ENCODE peak calls at places on chromosomes 5 and 9, in four cellular contexts. One of them, this sample, is unnamed.

GRCh38 chr5:68222310-68222709 is 6.8 kb downstream of the PIK3R1 start:
- DNase-seq in thoracic aorta: no peak
- DNase-seq in sigmoid colon: no peak
- DNase-seq in OCI-LY7: no peak
- DNase-seq in this sample: no peak

GRCh38 chr5:72386639-72387038 is 66.5 kb downstream of the PTCD2 start:
- DNase-seq in sigmoid colon: no peak
- DNase-seq in OCI-LY7: no peak
- DNase-seq in thoracic aorta: no peak
- DNase-seq in this sample: no peak

GRCh38 chr9:37311938-37312730 is 110.4 kb upstream of the GRHPR start:
- DNase-seq in OCI-LY7: no peak
- DNase-seq in thoracic aorta: no peak
- DNase-seq in sigmoid colon: no peak
- DNase-seq in this sample: no peak

GRCh38 chr5:102903074-102903871 is 148.2 kb downstream of the PAM start:
- DNase-seq in sigmoid colon: no peak
- DNase-seq in OCI-LY7: no peak
- DNase-seq in thoracic aorta: no peak
- DNase-seq in this sample: no peak

GRCh38 chr5:72036951-72037350 is 70.3 kb upstream of the MAP1B start:
- DNase-seq in thoracic aorta: no peak
- DNase-seq in OCI-LY7: no peak
- DNase-seq in sigmoid colon: no peak
- DNase-seq in this sample: peak

GRCh38 chr9:79952401-79952800 is 380.6 kb downstream of the TLE4 start:
- DNase-seq in sigmoid colon: no peak
- DNase-seq in OCI-LY7: no peak
- DNase-seq in thoracic aorta: no peak
- DNase-seq in this sample: no peak

GRCh38 chr9:34560574-34561229 is 28.8 kb downstream of the CNTFR start:
- DNase-seq in OCI-LY7: no peak
- DNase-seq in thoracic aorta: no peak
- DNase-seq in sigmoid colon: no peak
- DNase-seq in this sample: no peak

GRCh38 chr9:38339496-38339895 is 53.0 kb upstream of the ALDH1B1 start:
- DNase-seq in sigmoid colon: no peak
- DNase-seq in OCI-LY7: no peak
- DNase-seq in thoracic aorta: no peak
- DNase-seq in this sample: no peak

GRCh38 chr5:9498541-9499497 is 47.1 kb downstream of the SEMA5A start:
- DNase-seq in OCI-LY7: peak
- DNase-seq in thoracic aorta: no peak
- DNase-seq in sigmoid colon: no peak
- DNase-seq in this sample: peak

GRCh38 chr5:87340716-87341115 is 72.0 kb downstream of the CCNH start:
- DNase-seq in sigmoid colon: no peak
- DNase-seq in thoracic aorta: no peak
- DNase-seq in OCI-LY7: no peak
- DNase-seq in this sample: no peak

GRCh38 chr5:11298877-11299276 is 537.8 kb upstream of the DAP start:
- DNase-seq in OCI-LY7: no peak
- DNase-seq in sigmoid colon: no peak
- DNase-seq in thoracic aorta: no peak
- DNase-seq in this sample: no peak

GRCh38 chr9:126781717-126782388 is 23.0 kb upstream of the ZBTB43 start:
- DNase-seq in OCI-LY7: peak
- DNase-seq in sigmoid colon: peak
- DNase-seq in thoracic aorta: peak
- DNase-seq in this sample: peak

DNA sequence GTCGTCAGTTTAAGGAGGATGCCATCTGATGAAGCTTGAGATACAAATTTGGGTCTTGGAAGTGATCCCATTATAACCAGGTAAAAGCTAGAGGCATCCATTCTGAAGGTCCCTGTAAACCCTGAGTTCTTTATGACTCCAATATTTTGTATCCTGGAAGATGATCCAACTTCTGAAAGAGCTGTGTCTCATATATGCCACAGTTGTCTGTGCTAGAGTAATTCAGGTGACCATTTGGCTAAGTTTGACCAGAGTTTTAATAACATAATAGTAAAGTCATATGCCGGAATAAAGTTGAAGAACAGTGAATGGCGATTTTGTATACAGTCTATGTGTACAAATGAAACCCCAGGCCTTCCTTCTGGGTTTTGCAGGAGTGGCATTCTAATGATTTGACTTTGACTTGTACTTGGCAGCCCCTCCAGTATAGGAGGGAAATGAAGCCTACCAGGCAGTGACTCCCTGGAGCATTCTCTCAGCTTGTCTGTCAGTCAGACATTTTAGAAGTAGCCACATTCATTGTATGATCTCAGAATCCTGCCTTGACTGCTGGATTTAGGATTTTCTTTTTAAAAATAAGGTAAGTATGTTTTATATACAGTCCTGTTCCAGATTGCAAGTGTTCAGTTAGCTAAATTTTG is 39.6 kb downstream of the ENTREP1 start:
- DNase-seq in sigmoid colon: no peak
- DNase-seq in OCI-LY7: no peak
- DNase-seq in thoracic aorta: no peak
- DNase-seq in this sample: no peak
- H3K27ac ChIP-seq in sigmoid colon: no peak
- H3K27ac ChIP-seq in OCI-LY7: no peak
- H3K27ac ChIP-seq in thoracic aorta: no peak
- H3K27ac ChIP-seq in this sample: no peak

DNA sequence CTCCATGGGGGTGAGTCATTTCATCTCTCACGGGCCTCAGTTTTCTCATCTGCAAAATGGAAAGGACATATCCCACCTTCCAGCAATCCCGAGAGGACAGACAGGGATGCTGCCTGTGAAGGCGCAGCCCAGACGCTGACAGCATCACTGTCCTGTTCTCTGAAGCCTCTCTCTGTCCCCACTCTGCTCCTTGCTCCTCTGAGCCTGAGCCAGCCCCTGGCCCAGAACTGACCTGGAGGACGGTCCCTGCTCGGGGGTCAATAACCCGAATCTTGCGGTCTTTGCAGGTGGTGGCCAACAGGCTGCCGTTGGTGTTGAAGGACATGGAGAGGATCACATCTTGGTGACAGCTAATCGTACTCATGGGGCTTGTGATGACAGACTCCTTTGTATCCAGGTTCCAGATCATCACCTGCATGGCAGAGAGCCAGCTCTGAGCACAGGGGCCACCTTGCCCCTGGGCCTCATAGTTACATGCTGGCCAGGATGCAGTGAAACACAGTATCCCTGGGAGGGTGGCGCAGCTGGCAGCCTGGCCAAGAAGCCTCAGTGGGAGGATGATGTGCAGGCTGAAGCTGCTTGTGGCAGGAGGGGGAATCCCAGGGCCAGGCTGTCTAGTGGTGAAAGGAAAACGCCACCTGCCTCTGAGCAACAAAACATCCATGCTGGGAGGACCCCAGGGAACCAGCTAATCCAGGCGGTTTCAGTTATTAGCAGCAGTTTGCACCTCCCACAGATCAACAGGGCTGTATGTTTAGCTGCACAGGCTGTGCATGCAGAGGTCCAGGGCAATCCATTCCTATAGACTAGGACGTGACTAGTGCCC is 14.0 kb upstream of the TRIM14 start:
- DNase-seq in OCI-LY7: peak
- DNase-seq in sigmoid colon: peak
- DNase-seq in thoracic aorta: no peak
- DNase-seq in this sample: no peak
- H3K27ac ChIP-seq in OCI-LY7: no peak
- H3K27ac ChIP-seq in sigmoid colon: no peak
- H3K27ac ChIP-seq in thoracic aorta: no peak
- H3K27ac ChIP-seq in this sample: no peak

GRCh38 chr5:17224858-17225436 is 7.5 kb downstream of the BASP1 start:
- DNase-seq in sigmoid colon: no peak
- DNase-seq in thoracic aorta: no peak
- DNase-seq in OCI-LY7: peak
- DNase-seq in this sample: peak
- H3K27ac ChIP-seq in sigmoid colon: no peak
- H3K27ac ChIP-seq in thoracic aorta: no peak
- H3K27ac ChIP-seq in OCI-LY7: no peak
- H3K27ac ChIP-seq in this sample: peak

DNA sequence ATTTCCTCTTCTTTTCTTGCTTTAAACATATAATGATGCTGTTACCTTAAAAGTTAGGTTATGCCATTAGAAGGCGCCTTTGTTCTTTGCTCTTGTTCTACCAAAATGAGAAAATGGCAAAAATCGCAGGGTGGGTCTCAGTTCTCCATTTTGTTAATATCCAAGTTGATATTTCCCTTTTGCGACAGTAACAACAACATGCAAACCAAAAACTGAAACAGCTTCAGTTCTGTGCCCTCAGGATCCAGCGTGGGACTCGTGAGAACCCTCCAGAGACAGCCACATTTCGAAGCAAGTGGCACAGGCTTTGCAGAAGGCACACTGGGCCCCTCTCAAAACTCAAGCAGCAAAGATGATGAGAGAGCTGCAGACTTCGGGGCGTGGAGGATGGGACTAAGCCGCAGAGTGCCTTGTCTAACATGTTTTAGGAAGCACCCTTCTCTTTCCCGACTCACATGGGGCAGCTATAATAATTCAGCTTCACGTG is 33.0 kb upstream of the LCP2 start:
- DNase-seq in OCI-LY7: no peak
- DNase-seq in sigmoid colon: no peak
- DNase-seq in thoracic aorta: no peak
- DNase-seq in this sample: no peak
- H3K27ac ChIP-seq in OCI-LY7: peak
- H3K27ac ChIP-seq in sigmoid colon: peak
- H3K27ac ChIP-seq in thoracic aorta: no peak
- H3K27ac ChIP-seq in this sample: no peak

GRCh38 chr5:79850316-79850822 is 140.7 kb downstream of the MTX3 start:
- DNase-seq in OCI-LY7: no peak
- DNase-seq in sigmoid colon: peak
- DNase-seq in thoracic aorta: no peak
- DNase-seq in this sample: no peak
- H3K27ac ChIP-seq in OCI-LY7: no peak
- H3K27ac ChIP-seq in sigmoid colon: peak
- H3K27ac ChIP-seq in thoracic aorta: no peak
- H3K27ac ChIP-seq in this sample: no peak

GRCh38 chr9:135499326-135500070 is 984 bp upstream of the MRPS2 start:
- DNase-seq in sigmoid colon: peak
- DNase-seq in thoracic aorta: peak
- DNase-seq in OCI-LY7: peak
- DNase-seq in this sample: peak

GRCh38 chr9:135501261-135502167 is 1.0 kb downstream of the MRPS2 start:
- DNase-seq in sigmoid colon: peak
- DNase-seq in thoracic aorta: no peak
- DNase-seq in OCI-LY7: no peak
- DNase-seq in this sample: no peak

GRCh38 chr9:135502168-135502872 is 1.8 kb downstream of the MRPS2 start:
- DNase-seq in sigmoid colon: peak
- DNase-seq in OCI-LY7: no peak
- DNase-seq in thoracic aorta: no peak
- DNase-seq in this sample: no peak

GRCh38 chr9:135500071-135500524 is 384 bp upstream of the MRPS2 start:
- DNase-seq in sigmoid colon: no peak
- DNase-seq in OCI-LY7: peak
- DNase-seq in thoracic aorta: no peak
- DNase-seq in this sample: no peak

GRCh38 chr9:135500525-135501260 is at the start of gene MRPS2:
- DNase-seq in OCI-LY7: peak
- DNase-seq in sigmoid colon: peak
- DNase-seq in thoracic aorta: peak
- DNase-seq in this sample: peak
- H3K27ac ChIP-seq in OCI-LY7: peak
- H3K27ac ChIP-seq in sigmoid colon: peak
- H3K27ac ChIP-seq in thoracic aorta: peak
- H3K27ac ChIP-seq in this sample: peak

DNA sequence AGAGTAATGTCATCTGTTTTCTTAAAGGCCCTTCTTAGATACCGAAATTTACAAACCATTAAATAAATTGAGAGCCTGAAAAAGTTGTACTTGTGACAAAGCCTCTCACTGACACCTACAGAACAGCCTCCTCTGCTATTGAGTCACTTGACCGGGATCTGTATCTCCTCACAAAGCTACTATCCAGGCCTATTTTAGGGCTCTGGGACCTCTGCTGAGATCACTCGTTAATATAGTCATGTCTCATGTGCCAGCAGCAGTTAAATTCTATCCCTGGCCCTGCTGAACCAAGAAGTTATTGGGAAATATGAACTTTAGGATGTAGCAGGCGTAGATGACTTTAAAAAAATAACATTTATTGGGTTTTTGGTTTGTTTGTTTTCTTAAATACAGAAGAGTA is 31.1 kb downstream of the FBXO38 start:
- DNase-seq in OCI-LY7: no peak
- DNase-seq in thoracic aorta: no peak
- DNase-seq in sigmoid colon: peak
- DNase-seq in this sample: no peak
- H3K27ac ChIP-seq in OCI-LY7: no peak
- H3K27ac ChIP-seq in thoracic aorta: no peak
- H3K27ac ChIP-seq in sigmoid colon: peak
- H3K27ac ChIP-seq in this sample: no peak

GRCh38 chr9:69307446-69308216 is 17.4 kb upstream of the ENTREP1 start:
- DNase-seq in sigmoid colon: no peak
- DNase-seq in OCI-LY7: no peak
- DNase-seq in thoracic aorta: no peak
- DNase-seq in this sample: peak
- H3K27ac ChIP-seq in sigmoid colon: peak
- H3K27ac ChIP-seq in OCI-LY7: no peak
- H3K27ac ChIP-seq in thoracic aorta: no peak
- H3K27ac ChIP-seq in this sample: peak

This sample was measured in trophoblast cell.